ENCODE peak calls at places on chromosomes 7 and 10, in seven cellular contexts. T is activated CD8-positive, alpha-beta memory T cell treated with anti-CD3 and anti-CD28 coated beads, Interleukin-2, amount 50 U/mL, for 4 hours; Z is dermis microvascular lymphatic vessel endothelial cell; W is colonic mucosa; E is KG1; C is nucleus accumbens; J is AG09309. K is an unnamed sample.

GRCh38 chr7:44595934-44596635 is 10.3 kb upstream of the OGDH start:
- DNase-seq in T (no peak), Z (no peak), C (no peak), J (no peak), W (no peak), E (no peak), K (no peak)

GRCh38 chr7:151808296-151809155 is 68.4 kb downstream of the PRKAG2 start:
- DNase-seq in W (no peak), J (no peak), E (no peak), Z (no peak), T (no peak), C (no peak), K (peak)

GRCh38 chr7:112995091-112995824 is 91.4 kb downstream of the GPR85 start:
- DNase-seq in E (no peak), J (peak), C (no peak), T (no peak), W (no peak), Z (no peak), K (peak)

GRCh38 chr10:87603769-87604168 is 55.9 kb upstream of the PAPSS2 start:
- DNase-seq in W (no peak), J (no peak), Z (no peak), C (no peak), E (no peak), T (no peak), K (no peak)

GRCh38 chr10:96651998-96652431 is 65.2 kb upstream of the TM9SF3 start:
- DNase-seq in W (no peak), C (no peak), T (peak), Z (no peak), E (peak), J (no peak), K (no peak)

GRCh38 chr7:111312966-111313365 is 222.0 kb downstream of the LRRN3 start:
- DNase-seq in Z (no peak), C (no peak), J (no peak), W (no peak), E (no peak), T (no peak), K (no peak)

GRCh38 chr7:157855452-157856213 is 518.8 kb downstream of the DNAJB6 start:
- DNase-seq in E (no peak), J (no peak), W (no peak), C (no peak), T (no peak), Z (no peak), K (no peak)

GRCh38 chr7:122802211-122802833 is 83.9 kb downstream of the CADPS2 start:
- DNase-seq in Z (peak), C (no peak), W (no peak), E (no peak), J (no peak), T (no peak), K (no peak)

GRCh38 chr10:89475567-89475966 is 59.8 kb downstream of the SLC16A12 start:
- DNase-seq in C (no peak), Z (no peak), E (no peak), W (no peak), J (no peak), T (no peak), K (no peak)

GRCh38 chr10:94902570-94902969 is 35.9 kb upstream of the CYP2C9 start:
- DNase-seq in E (no peak), T (no peak), J (no peak), C (no peak), W (no peak), Z (no peak), K (no peak)

GRCh38 chr10:73925539-73925938 is 14.6 kb downstream of the PLAU start:
- DNase-seq in T (no peak), W (no peak), E (no peak), J (no peak), C (no peak), Z (no peak), K (no peak)

GRCh38 chr10:127424594-127425264 is 124.4 kb upstream of the NPS start:
- DNase-seq in J (no peak), W (no peak), Z (no peak), T (no peak), C (no peak), E (no peak), K (no peak)

GRCh38 chr7:70645876-70646336 is 486.0 kb upstream of the GALNT17 start:
- DNase-seq in T (no peak), Z (no peak), W (no peak), E (no peak), C (no peak), J (no peak), K (no peak)

GRCh38 chr10:72134785-72135765 is 46.7 kb upstream of the SPOCK2 start:
- DNase-seq in J (no peak), Z (no peak), T (no peak), C (no peak), E (no peak), W (no peak), K (no peak)

GRCh38 chr7:463362-464176 is 56.1 kb downstream of the PDGFA start:
- DNase-seq in E (no peak), Z (no peak), C (no peak), W (no peak), T (peak), J (no peak), K (no peak)

GRCh38 chr7:4700577-4701235 is 18.6 kb downstream of the FOXK1 start:
- DNase-seq in W (no peak), Z (peak), T (no peak), J (no peak), E (no peak), C (no peak), K (no peak)

GRCh38 chr10:536371-536925 is 153.0 kb downstream of the DIP2C start:
- DNase-seq in W (no peak), J (no peak), T (no peak), E (no peak), C (no peak), Z (no peak), K (no peak)

GRCh38 chr7:100515072-100515532 is 23.9 kb upstream of the AGFG2 start:
- DNase-seq in W (no peak), E (no peak), T (no peak), J (peak), Z (peak), C (no peak), K (peak)

GRCh38 chr10:132394201-132394811 is 2.7 kb upstream of the PWWP2B start:
- DNase-seq in W (no peak), Z (no peak), T (no peak), E (no peak), J (no peak), C (no peak), K (no peak)

GRCh38 chr7:999149-999883 is 16.3 kb downstream of the CYP2W1 start:
- DNase-seq in C (no peak), J (no peak), T (no peak), Z (no peak), W (no peak), E (no peak), K (no peak)

GRCh38 chr10:3825862-3826351 is 40.9 kb upstream of the KLF6 start:
- DNase-seq in T (no peak), E (no peak), Z (no peak), C (no peak), W (no peak), J (no peak), K (no peak)

GRCh38 chr10:96987842-96988175 is 155.7 kb downstream of the LCOR start:
- DNase-seq in Z (no peak), T (no peak), C (no peak), W (no peak), E (no peak), J (peak), K (no peak)

GRCh38 chr10:12547301-12547771 is 198.0 kb downstream of the CAMK1D start:
- DNase-seq in W (no peak), E (no peak), Z (no peak), T (no peak), J (no peak), C (no peak), K (no peak)

GRCh38 chr10:38184477-38184876 is 90.3 kb downstream of the ZNF37A start:
- DNase-seq in W (no peak), C (no peak), E (no peak), J (no peak), T (no peak), Z (no peak), K (no peak)

GRCh38 chr7:30049173-30049572 is 21.0 kb downstream of the PLEKHA8 start:
- DNase-seq in T (no peak), W (no peak), J (no peak), Z (no peak), C (no peak), E (no peak), K (no peak)

GRCh38 chr10:8365935-8366911 is 311.7 kb downstream of the GATA3 start:
- DNase-seq in Z (no peak), C (no peak), W (no peak), E (no peak), T (peak), J (peak), K (no peak)

GRCh38 chr10:100869399-100869798 is 43.4 kb upstream of the SLF2 start:
- DNase-seq in Z (no peak), T (no peak), J (no peak), W (no peak), E (no peak), C (no peak), K (no peak)

GRCh38 chr10:121851791-121852190 is 76.0 kb downstream of the ATE1 start:
- DNase-seq in W (no peak), T (no peak), C (no peak), E (no peak), J (no peak), Z (no peak), K (no peak)

GRCh38 chr7:94054130-94054529 is 50.0 kb upstream of the BET1 start:
- DNase-seq in J (no peak), W (no peak), T (no peak), C (no peak), E (no peak), Z (no peak), K (no peak)

GRCh38 chr7:15571303-15571878 is 9.6 kb upstream of the AGMO start:
- DNase-seq in J (no peak), C (no peak), T (no peak), W (no peak), Z (no peak), E (no peak), K (peak)

GRCh38 chr7:147188485-147188884 is 1071.9 kb downstream of the CNTNAP2 start:
- DNase-seq in Z (no peak), J (no peak), W (no peak), E (no peak), T (no peak), C (no peak), K (no peak)

GRCh38 chr7:52726493-52726892 is 308.9 kb upstream of the POM121L12 start:
- DNase-seq in C (no peak), T (no peak), J (no peak), W (no peak), E (no peak), Z (no peak), K (no peak)

GRCh38 chr7:150787321-150788281 is 12.6 kb downstream of the TMEM176B start:
- DNase-seq in T (no peak), J (no peak), Z (no peak), E (peak), W (peak), C (no peak), K (no peak)